ENCODE peak calls at places on chromosomes 5 and 9, in seven cellular contexts. B is naive thymus-derived CD8-positive, alpha-beta T cell; E is HTR-8/SVneo; H is cardiac septum; T is kidney tubule cell; Z is NCI-H2081; Y is NCI-H774. I is an unnamed sample.

GRCh38 chr5:89037090-89037489 is 154.1 kb upstream of the MEF2C start:
- DNase-seq in Y (no peak), B (no peak), T (peak; percentile 87), Z (no peak), E (no peak), H (no peak), I (no peak)

GRCh38 chr9:105385372-105385985 is 62.4 kb upstream of the FSD1L start:
- DNase-seq in T (no peak), H (no peak), E (no peak), Y (no peak), B (peak; percentile 4), Z (no peak), I (peak; percentile 14)

GRCh38 chr5:32712463-32713395 is 1.6 kb downstream of the NPR3 start:
- DNase-seq in B (no peak), E (no peak), T (no peak), Z (no peak), H (no peak), Y (no peak), I (no peak)

GRCh38 chr9:130336885-130337284 is 71.3 kb downstream of the HMCN2 start:
- DNase-seq in T (no peak), H (no peak), E (no peak), Z (no peak), B (no peak), Y (no peak), I (no peak)

GRCh38 chr5:69006030-69006429 is 87.8 kb upstream of the SLC30A5 start:
- DNase-seq in Z (no peak), B (no peak), H (no peak), E (no peak), Y (no peak), T (no peak), I (peak; percentile 73)

GRCh38 chr5:115514220-115514619 is 30.4 kb downstream of the FEM1C start:
- DNase-seq in Y (no peak), H (no peak), T (no peak), E (no peak), Z (no peak), B (no peak), I (no peak)

GRCh38 chr5:146565764-146566163 is 49.8 kb upstream of the GPR151 start:
- DNase-seq in Z (peak; percentile 69), B (peak; percentile 47), E (peak; percentile 63), Y (peak; percentile 73), T (peak; percentile 69), H (no peak), I (peak; percentile 72)

GRCh38 chr5:32753051-32753450 is 41.9 kb downstream of the NPR3 start:
- DNase-seq in T (no peak), B (no peak), Z (no peak), H (no peak), Y (no peak), E (no peak), I (no peak)

GRCh38 chr5:32680183-32680582 is 30.9 kb upstream of the NPR3 start:
- DNase-seq in T (no peak), H (no peak), B (no peak), Y (no peak), E (no peak), Z (no peak), I (no peak)

GRCh38 chr5:145479271-145479670 is 355.9 kb downstream of the PRELID2 start:
- DNase-seq in B (no peak), T (peak; percentile 79), Z (no peak), E (peak; percentile 20), Y (no peak), H (no peak), I (no peak)

GRCh38 chr9:71761938-71762353 is 6.4 kb downstream of the CEMIP2 start:
- DNase-seq in Z (no peak), Y (no peak), H (no peak), B (no peak), E (no peak), T (peak; percentile 42), I (no peak)

GRCh38 chr5:112917453-112918005 is 4.5 kb downstream of the REEP5 start:
- DNase-seq in Z (no peak), E (no peak), B (no peak), H (no peak), T (no peak), Y (no peak), I (no peak)

GRCh38 chr5:171429543-171429910 is 10.1 kb downstream of the FGF18 start:
- DNase-seq in Z (no peak), T (no peak), E (no peak), Y (no peak), B (no peak), H (peak; percentile 54), I (no peak)

GRCh38 chr5:126044111-126044668 is 379.0 kb upstream of the GRAMD2B start:
- DNase-seq in Z (peak; percentile 98), H (no peak), E (peak; percentile 47), B (no peak), Y (peak; percentile 88), T (peak; percentile 31), I (no peak)

GRCh38 chr9:4667681-4668080 is 1.4 kb upstream of the SPATA6L start:
- DNase-seq in Z (no peak), T (no peak), E (no peak), H (no peak), B (peak; percentile 30), Y (no peak), I (no peak)

GRCh38 chr5:178941361-178941760 is 363 bp downstream of the ZNF454 start:
- DNase-seq in H (no peak), T (no peak), Z (no peak), Y (no peak), B (no peak), E (no peak), I (no peak)

GRCh38 chr9:20593131-20593530 is 29.2 kb downstream of the MLLT3 start:
- DNase-seq in Z (no peak), T (no peak), E (no peak), H (no peak), B (no peak), Y (no peak), I (no peak)

GRCh38 chr9:108535526-108535925 is 320.3 kb downstream of the ACTL7B start:
- DNase-seq in E (no peak), Y (no peak), Z (no peak), T (no peak), H (no peak), B (no peak), I (no peak)

GRCh38 chr5:154860765-154861164 is 2.3 kb downstream of the CNOT8 start:
- DNase-seq in Z (no peak), E (no peak), B (no peak), H (no peak), Y (no peak), T (no peak), I (no peak)

GRCh38 chr5:141856030-141856790 is 22.0 kb downstream of the PCDH1 start:
- DNase-seq in E (no peak), T (no peak), Z (no peak), H (no peak), B (no peak), Y (no peak), I (no peak)

GRCh38 chr5:82365744-82366228 is 87.6 kb upstream of the RPS23 start:
- DNase-seq in Y (peak; percentile 52), H (no peak), T (peak; percentile 99), B (no peak), Z (no peak), E (no peak), I (no peak)

GRCh38 chr5:74943905-74944304 is 77.7 kb upstream of the FAM169A start:
- DNase-seq in Y (no peak), H (no peak), B (no peak), E (no peak), Z (no peak), T (no peak), I (no peak)

GRCh38 chr5:173457482-173457881 is 129.3 kb upstream of the STC2 start:
- DNase-seq in H (no peak), Y (no peak), Z (no peak), E (no peak), T (no peak), B (no peak), I (no peak)

GRCh38 chr9:72597181-72597517 is 75.7 kb downstream of the TMC1 start:
- DNase-seq in B (no peak), T (no peak), Y (no peak), H (no peak), Z (no peak), E (no peak), I (no peak)

GRCh38 chr5:74624501-74624900 is 16.0 kb downstream of the ENC1 start:
- DNase-seq in T (peak; percentile 89), E (no peak), H (no peak), B (no peak), Z (no peak), Y (no peak), I (no peak)

GRCh38 chr9:99731950-99732349 is 89.7 kb upstream of the NR4A3 start:
- DNase-seq in Z (no peak), E (no peak), H (no peak), T (no peak), B (no peak), Y (no peak), I (no peak)

GRCh38 chr9:109088221-109088620 is 31.5 kb downstream of the TMEM245 start:
- DNase-seq in Y (no peak), Z (no peak), T (no peak), E (no peak), H (no peak), B (no peak), I (no peak)